ENCODE peak calls at places on chromosomes 11 and 22, in five cellular contexts. Q is endothelial cell of umbilical vein, D is left ventricle myocardium inferior, W is upper lobe of right lung, X is cardiac muscle cell. N is an unnamed sample.
A peak's percentile ranks its signal among the peaks of the same experiment; 100 is the strongest.

GRCh38 chr11:71358122-71358728 is 90.0 kb downstream of the DHCR7 start:
- DNase-seq in Q (no peak), D (no peak), W (no peak), X (no peak), N (no peak)

GRCh38 chr11:45237666-45238348 is 48.3 kb downstream of the SYT13 start:
- DNase-seq in Q (no peak), D (no peak), W (no peak), X (no peak), N (no peak)

GRCh38 chr11:72786305-72787261 is 7.3 kb downstream of the STARD10 start:
- DNase-seq in Q (no peak), D (no peak), W (peak; percentile 82), X (no peak), N (no peak)

GRCh38 chr11:133491680-133492383 is 40.5 kb downstream of the OPCML start:
- DNase-seq in Q (no peak), D (no peak), W (no peak), X (peak; percentile 41), N (no peak)

GRCh38 chr11:132409591-132410375 is 1039.4 kb downstream of the NTM start:
- DNase-seq in Q (no peak), D (no peak), W (no peak), X (no peak), N (no peak)

GRCh38 chr11:10926801-10927200 is 68.9 kb upstream of the ZBED5 start:
- DNase-seq in Q (no peak), D (no peak), W (no peak), X (no peak), N (no peak)

GRCh38 chr11:73147771-73148681 is 5.9 kb upstream of the FCHSD2 start:
- DNase-seq in Q (peak; percentile 11), D (peak; percentile 78), W (no peak), X (peak; percentile 14), N (peak; percentile 43)

GRCh38 chr22:50199836-50200332 is 927 bp upstream of the SELENOO start:
- DNase-seq in Q (no peak), D (no peak), W (no peak), X (peak; percentile 44), N (no peak)

GRCh38 chr11:96524475-96524874 is 134.7 kb downstream of the JRKL start:
- DNase-seq in Q (no peak), D (no peak), W (no peak), X (peak; percentile 40), N (no peak)

GRCh38 chr11:72588656-72589410 is 85.4 kb downstream of the PDE2A start:
- DNase-seq in Q (no peak), D (no peak), W (no peak), X (no peak), N (no peak)

GRCh38 chr22:32680277-32680676 is 121.2 kb upstream of the TIMP3 start:
- DNase-seq in Q (no peak), D (no peak), W (no peak), X (no peak), N (no peak)

GRCh38 chr11:108803781-108804180 is 138.9 kb downstream of the DDX10 start:
- DNase-seq in Q (no peak), D (no peak), W (no peak), X (no peak), N (no peak)

GRCh38 chr11:93655047-93655446 is 6.4 kb upstream of the CEP295 start:
- DNase-seq in Q (no peak), D (no peak), W (no peak), X (no peak), N (no peak)

GRCh38 chr11:127412722-127413121 is 412.2 kb upstream of the KIRREL3 start:
- DNase-seq in Q (no peak), D (no peak), W (no peak), X (no peak), N (no peak)

GRCh38 chr11:7143908-7144307 is 55.1 kb downstream of the RBMXL2 start:
- DNase-seq in Q (peak; percentile 22), D (no peak), W (no peak), X (peak; percentile 39), N (no peak)

GRCh38 chr22:30574095-30574981 is at the start of gene GAL3ST1:
- DNase-seq in Q (no peak), D (no peak), W (no peak), X (peak; percentile 53), N (peak; percentile 72)

GRCh38 chr11:12091957-12092558 is 18.3 kb upstream of the MICAL2 start:
- DNase-seq in Q (no peak), D (no peak), W (no peak), X (no peak), N (no peak)

GRCh38 chr11:113577356-113578163 is 102.4 kb upstream of the DRD2 start:
- DNase-seq in Q (no peak), D (no peak), W (no peak), X (no peak), N (no peak)

GRCh38 chr11:34346551-34346950 is 11.3 kb downstream of the ABTB2 start:
- DNase-seq in Q (no peak), D (peak; percentile 25), W (no peak), X (no peak), N (no peak)

GRCh38 chr22:43135565-43135964 is 7.6 kb downstream of the MCAT start:
- DNase-seq in Q (no peak), D (no peak), W (no peak), X (no peak), N (no peak)

GRCh38 chr22:20268350-20269012 is 363 bp upstream of the RTN4R start:
- DNase-seq in Q (peak; percentile 15), D (peak; percentile 56), W (peak; percentile 85), X (peak; percentile 80), N (peak; percentile 76)

GRCh38 chr11:112016765-112017356 is 8.3 kb upstream of the DLAT start:
- DNase-seq in Q (peak; percentile 58), D (no peak), W (no peak), X (no peak), N (no peak)

GRCh38 chr11:58524232-58525036 is 16.5 kb upstream of the OR5B21 start:
- DNase-seq in Q (peak; percentile 85), D (peak; percentile 31), W (no peak), X (peak; percentile 83), N (peak; percentile 77)

GRCh38 chr11:35390737-35391682 is 28.3 kb downstream of the SLC1A2 start:
- DNase-seq in Q (no peak), D (no peak), W (no peak), X (no peak), N (no peak)

GRCh38 chr11:27100534-27100933 is 59.9 kb downstream of the BBOX1 start:
- DNase-seq in Q (no peak), D (no peak), W (no peak), X (no peak), N (no peak)

GRCh38 chr11:46382644-46383403 is 1.4 kb downstream of the MDK start:
- DNase-seq in Q (peak; percentile 30), D (no peak), W (no peak), X (peak; percentile 70), N (no peak)

GRCh38 chr11:1060885-1061616 is 13.6 kb upstream of the MUC2 start:
- DNase-seq in Q (peak; percentile 36), D (no peak), W (peak; percentile 63), X (no peak), N (peak; percentile 93)

GRCh38 chr22:48431536-48432315 is 1395.9 kb downstream of the BRD1 start:
- DNase-seq in Q (no peak), D (no peak), W (peak; percentile 62), X (no peak), N (peak; percentile 40)

GRCh38 chr11:45805305-45806071 is 539 bp downstream of the SLC35C1 start:
- DNase-seq in Q (peak; percentile 59), D (peak; percentile 43), W (peak; percentile 72), X (peak; percentile 25), N (no peak)

GRCh38 chr22:39092111-39092867 is 4.8 kb upstream of the APOBEC3H start:
- DNase-seq in Q (no peak), D (no peak), W (no peak), X (no peak), N (no peak)

GRCh38 chr22:36411589-36412258 is 24.0 kb upstream of the MYH9 start:
- DNase-seq in Q (no peak), D (no peak), W (no peak), X (no peak), N (no peak)
- H3K4me1 ChIP-seq in Q (no peaks in the 10 kb centered on the region), D (peaks cover 24% of the 10 kb centered on the region), W (peaks cover 5% of the 10 kb centered on the region), X (peaks cover 10% of the 10 kb centered on the region), N (peaks cover 3% of the 10 kb centered on the region)

GRCh38 chr11:110430267-110431211 is 791 bp downstream of the FDX1 start:
- DNase-seq in Q (peak; percentile 60), D (no peak), W (peak; percentile 82), X (peak; percentile 33), N (peak; percentile 82)
- TF ChIP-seq CTCF in Q (no peak), D (peak; percentile 4), W (no peak), X (no peak), N (no peak)

GRCh38 chr11:119322921-119323531 is 6.1 kb upstream of the MCAM start:
- DNase-seq in Q (no peak), D (no peak), W (no peak), X (no peak), N (no peak)

GRCh38 chr11:119322360-119322739 is 5.4 kb upstream of the MCAM start:
- DNase-seq in Q (peak; percentile 31), D (no peak), W (no peak), X (no peak), N (peak; percentile 0)

GRCh38 chr11:119319702-119320592 is 3.0 kb upstream of the MCAM start:
- DNase-seq in Q (peak; percentile 85), D (no peak), W (no peak), X (no peak), N (no peak)

GRCh38 chr11:119319136-119319701 is 2.3 kb upstream of the MCAM start:
- DNase-seq in Q (no peak), D (no peak), W (no peak), X (no peak), N (no peak)

DNA sequence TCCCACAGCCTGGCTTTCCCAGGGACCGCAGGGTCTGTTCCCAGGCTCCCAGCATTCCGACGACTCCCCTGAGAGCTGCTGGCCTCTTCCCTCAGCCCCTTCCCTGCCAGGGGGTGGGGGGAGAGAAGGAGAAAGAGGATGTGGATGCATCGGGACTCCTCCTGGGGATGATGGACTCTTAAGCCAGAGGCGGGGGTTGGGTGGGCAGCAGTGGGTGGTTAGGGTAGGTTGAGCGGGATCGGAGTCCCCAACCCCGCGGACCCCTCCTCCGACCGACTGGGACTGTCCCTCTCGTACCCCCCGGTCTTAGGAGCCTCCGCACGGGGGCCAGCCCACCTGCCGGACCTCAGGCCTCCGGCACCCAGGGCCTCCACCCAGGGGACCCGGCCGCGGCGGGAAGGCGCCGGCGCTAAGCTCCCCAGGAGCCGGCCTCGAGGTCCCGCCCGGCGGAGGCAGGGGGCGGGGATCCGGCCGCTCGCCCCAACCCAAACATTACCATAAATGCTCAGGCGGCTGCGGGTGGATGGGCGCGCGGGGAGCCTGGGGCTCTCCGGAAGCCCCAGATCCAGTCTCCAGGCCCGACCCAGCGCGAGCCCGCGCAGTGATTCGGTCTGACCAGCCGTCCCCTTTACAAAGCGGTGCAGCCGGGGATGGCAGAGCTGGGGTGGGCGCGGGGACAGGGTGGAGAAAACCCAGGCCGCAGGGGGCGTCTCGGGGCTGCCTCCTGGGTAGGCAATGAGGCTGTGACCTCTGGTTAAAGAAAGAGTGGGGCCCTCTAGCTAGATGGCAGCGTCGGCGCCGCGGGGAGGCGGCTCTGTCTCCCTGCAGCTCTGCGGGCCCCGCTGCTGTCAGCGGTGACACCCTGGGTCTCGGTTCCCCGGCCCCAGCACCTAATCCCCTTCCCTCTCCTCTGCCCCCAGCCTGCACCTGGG is 3.9 kb upstream of the MCAM start:
- DNase-seq in Q (peak; percentile 73), D (peak; percentile 74), W (peak; percentile 74), X (peak; percentile 65), N (peak; percentile 68)
- H3K4me1 ChIP-seq in Q (peaks cover 53% of the 10 kb centered on the region), D (peaks cover 76% of the 10 kb centered on the region), W (peaks cover 32% of the 10 kb centered on the region), X (peaks cover 55% of the 10 kb centered on the region), N (no peaks in the 10 kb centered on the region)

DNA sequence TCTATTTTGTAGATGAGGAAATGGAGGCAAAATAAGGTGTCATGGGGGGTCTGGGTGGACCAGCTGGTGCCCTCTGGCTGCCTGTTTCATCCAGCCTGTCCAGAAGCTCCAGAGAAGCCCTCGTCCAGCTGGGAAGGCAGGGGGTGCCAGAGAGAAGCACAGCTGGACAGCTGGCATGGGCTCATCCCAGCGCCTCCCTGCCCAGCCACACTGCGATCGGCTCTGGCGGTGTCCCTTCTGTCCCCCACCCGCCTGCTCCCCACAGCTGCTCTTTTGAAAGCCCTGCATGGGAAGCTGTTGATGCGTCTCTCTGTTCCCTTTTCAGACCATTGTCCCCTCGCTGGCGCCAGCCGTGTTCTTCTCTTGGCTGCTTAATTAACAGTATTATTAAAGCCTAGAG is 86.5 kb downstream of the MN1 start:
- DNase-seq in Q (no peak), D (no peak), W (peak; percentile 56), X (no peak), N (no peak)
- TF ChIP-seq CTCF in Q (no peak), D (peak; percentile 37), W (peak; percentile 25), X (no peak), N (no peak)

N was measured in Peyer's patch.